ENCODE peak calls at places on chromosomes 2 and 18, in eight cellular contexts. A is CD8-positive, alpha-beta memory T cell; O is activated CD4-positive, alpha-beta T cell treated with anti-CD3 and anti-CD28 coated beads, Interleukin-2, amount 50 U/mL, for 1 hour; T is stimulated activated CD8-positive, alpha-beta memory T cell treated with anti-CD3 and anti-CD28 coated beads, Interleukin-12 subunit alpha, Interleukin-12 subunit beta, amount 100 ng/mL, for 1 hour; X is hypothalamus; W is NCI-H524 treated with DMSO at 0.1 percent for 48 hours; J is GM04503; V is heart right ventricle. Q is an unnamed sample.

GRCh38 chr2:3712841-3713503 is 9.6 kb downstream of the DCDC2C start:
- DNase-seq in O (no peak), J (no peak), X (no peak), W (no peak), A (no peak), V (no peak), T (no peak), Q (no peak)

GRCh38 chr18:74892066-74892627 is 294.5 kb downstream of the ZNF407 start:
- DNase-seq in A (no peak), X (no peak), V (no peak), T (no peak), W (no peak), O (no peak), J (no peak), Q (no peak)

GRCh38 chr2:235804676-235805075 is 310.8 kb downstream of the AGAP1 start:
- DNase-seq in X (no peak), T (no peak), O (no peak), W (no peak), V (no peak), A (no peak), J (no peak), Q (no peak)

GRCh38 chr2:48395658-48396057 is 134.3 kb upstream of the STON1 start:
- DNase-seq in A (no peak), W (no peak), O (no peak), V (no peak), T (no peak), X (no peak), J (no peak), Q (no peak)

GRCh38 chr2:240626531-240627300 is 1.4 kb downstream of the GPR35 start:
- DNase-seq in J (no peak), T (no peak), X (no peak), W (no peak), O (no peak), V (no peak), A (no peak), Q (peak; percentile 31)

GRCh38 chr2:216170362-216170761 is 61.2 kb downstream of the XRCC5 start:
- DNase-seq in V (no peak), X (no peak), T (no peak), O (no peak), A (no peak), W (no peak), J (no peak), Q (no peak)

GRCh38 chr2:70753978-70754377 is 14.0 kb downstream of the ADD2 start:
- DNase-seq in X (no peak), A (no peak), J (no peak), W (no peak), V (no peak), T (no peak), O (no peak), Q (no peak)

GRCh38 chr2:196372811-196373664 is 201.7 kb upstream of the STK17B start:
- DNase-seq in T (no peak), V (no peak), J (no peak), O (no peak), W (no peak), X (no peak), A (no peak), Q (no peak)